ENCODE peak calls at places on chromosomes 1 and 21, in five cellular contexts. One of them, this sample, is unnamed.

GRCh38 chr21:44485254-44485793 is 30.0 kb downstream of the LRRC3 start:
- DNase-seq in K562: peak; percentile 61
- DNase-seq in GM12878: no peak
- DNase-seq in HepG2: no peak
- DNase-seq in SK-N-SH: peak; percentile 83
- DNase-seq in this sample: peak; percentile 60

GRCh38 chr1:84008631-84009030 is 9.7 kb upstream of the TTLL7 start:
- DNase-seq in K562: no peak
- DNase-seq in GM12878: no peak
- DNase-seq in HepG2: no peak
- DNase-seq in SK-N-SH: no peak
- DNase-seq in this sample: no peak

GRCh38 chr1:183180213-183180612 is 5.9 kb upstream of the LAMC2 start:
- DNase-seq in K562: no peak
- DNase-seq in GM12878: peak; percentile 36
- DNase-seq in HepG2: no peak
- DNase-seq in SK-N-SH: peak; percentile 54
- DNase-seq in this sample: no peak

GRCh38 chr1:110130113-110130591 is 17.9 kb downstream of the UBL4B start:
- DNase-seq in K562: peak; percentile 52
- DNase-seq in GM12878: no peak
- DNase-seq in HepG2: peak; percentile 12
- DNase-seq in SK-N-SH: no peak
- DNase-seq in this sample: no peak

GRCh38 chr1:116309090-116309870 is 63.8 kb upstream of the ATP1A1 start:
- DNase-seq in K562: no peak
- DNase-seq in GM12878: no peak
- DNase-seq in HepG2: no peak
- DNase-seq in SK-N-SH: no peak
- DNase-seq in this sample: no peak

GRCh38 chr1:33045246-33045645 is 8.6 kb upstream of the AK2 start:
- DNase-seq in K562: no peak
- DNase-seq in GM12878: no peak
- DNase-seq in HepG2: peak; percentile 47
- DNase-seq in SK-N-SH: no peak
- DNase-seq in this sample: no peak

GRCh38 chr21:28193189-28193588 is 799.5 kb downstream of the LTN1 start:
- DNase-seq in K562: no peak
- DNase-seq in GM12878: no peak
- DNase-seq in HepG2: no peak
- DNase-seq in SK-N-SH: no peak
- DNase-seq in this sample: no peak

GRCh38 chr1:204103121-204103741 is 30.3 kb downstream of the SOX13 start:
- DNase-seq in K562: no peak
- DNase-seq in GM12878: no peak
- DNase-seq in HepG2: no peak
- DNase-seq in SK-N-SH: no peak
- DNase-seq in this sample: no peak

GRCh38 chr1:238895911-238896310 is 490.5 kb upstream of the CHRM3 start:
- DNase-seq in K562: no peak
- DNase-seq in GM12878: no peak
- DNase-seq in HepG2: no peak
- DNase-seq in SK-N-SH: no peak
- DNase-seq in this sample: no peak

GRCh38 chr1:88800382-88801051 is 90.8 kb downstream of the GTF2B start:
- DNase-seq in K562: peak; percentile 44
- DNase-seq in GM12878: no peak
- DNase-seq in HepG2: peak; percentile 33
- DNase-seq in SK-N-SH: peak; percentile 36
- DNase-seq in this sample: peak; percentile 58

GRCh38 chr1:115373305-115373704 is 35.3 kb upstream of the NGF start:
- DNase-seq in K562: no peak
- DNase-seq in GM12878: no peak
- DNase-seq in HepG2: no peak
- DNase-seq in SK-N-SH: no peak
- DNase-seq in this sample: no peak

GRCh38 chr1:206803221-206803730 is 31.0 kb upstream of the IL10 start:
- DNase-seq in K562: no peak
- DNase-seq in GM12878: peak; percentile 98
- DNase-seq in HepG2: no peak
- DNase-seq in SK-N-SH: no peak
- DNase-seq in this sample: no peak

GRCh38 chr1:116824631-116825399 is 70.6 kb downstream of the CD2 start:
- DNase-seq in K562: no peak
- DNase-seq in GM12878: no peak
- DNase-seq in HepG2: no peak
- DNase-seq in SK-N-SH: peak; percentile 15
- DNase-seq in this sample: no peak

GRCh38 chr1:3023994-3024393 is 2.7 kb downstream of the ACTRT2 start:
- DNase-seq in K562: peak; percentile 56
- DNase-seq in GM12878: no peak
- DNase-seq in HepG2: no peak
- DNase-seq in SK-N-SH: no peak
- DNase-seq in this sample: no peak

GRCh38 chr1:109617291-109617801 is 2.1 kb downstream of the GNAT2 start:
- DNase-seq in K562: no peak
- DNase-seq in GM12878: no peak
- DNase-seq in HepG2: peak; percentile 82
- DNase-seq in SK-N-SH: peak; percentile 6
- DNase-seq in this sample: no peak

GRCh38 chr1:88774151-88774556 is 90.1 kb downstream of the PKN2 start:
- DNase-seq in K562: no peak
- DNase-seq in GM12878: no peak
- DNase-seq in HepG2: peak; percentile 56
- DNase-seq in SK-N-SH: no peak
- DNase-seq in this sample: peak; percentile 53

GRCh38 chr1:25622526-25622925 is 5.9 kb downstream of the MAN1C1 start:
- DNase-seq in K562: no peak
- DNase-seq in GM12878: no peak
- DNase-seq in HepG2: no peak
- DNase-seq in SK-N-SH: no peak
- DNase-seq in this sample: no peak

GRCh38 chr1:226653311-226653921 is 85.7 kb downstream of the ITPKB start:
- DNase-seq in K562: no peak
- DNase-seq in GM12878: no peak
- DNase-seq in HepG2: no peak
- DNase-seq in SK-N-SH: no peak
- DNase-seq in this sample: no peak

GRCh38 chr1:99003911-99004269 is 771 bp downstream of the PLPPR5 start:
- DNase-seq in K562: no peak
- DNase-seq in GM12878: no peak
- DNase-seq in HepG2: no peak
- DNase-seq in SK-N-SH: peak; percentile 54
- DNase-seq in this sample: peak; percentile 53

GRCh38 chr1:111920221-111921024 is 69.0 kb downstream of the KCND3 start:
- DNase-seq in K562: no peak
- DNase-seq in GM12878: no peak
- DNase-seq in HepG2: no peak
- DNase-seq in SK-N-SH: no peak
- DNase-seq in this sample: no peak

GRCh38 chr1:8061210-8061609 is 35.1 kb upstream of the ERRFI1 start:
- DNase-seq in K562: no peak
- DNase-seq in GM12878: no peak
- DNase-seq in HepG2: peak; percentile 77
- DNase-seq in SK-N-SH: no peak
- DNase-seq in this sample: no peak

GRCh38 chr1:94126651-94127050 is 5.7 kb upstream of the ABCA4 start:
- DNase-seq in K562: no peak
- DNase-seq in GM12878: no peak
- DNase-seq in HepG2: no peak
- DNase-seq in SK-N-SH: no peak
- DNase-seq in this sample: no peak
- TF ChIP-seq CHD2 in K562: no peak
- TF ChIP-seq CHD2 in GM12878: no peak
- TF ChIP-seq CHD2 in HepG2: no peak
- TF ChIP-seq CHD2 in SK-N-SH: no peak
- TF ChIP-seq CHD2 in this sample: no peak

DNA sequence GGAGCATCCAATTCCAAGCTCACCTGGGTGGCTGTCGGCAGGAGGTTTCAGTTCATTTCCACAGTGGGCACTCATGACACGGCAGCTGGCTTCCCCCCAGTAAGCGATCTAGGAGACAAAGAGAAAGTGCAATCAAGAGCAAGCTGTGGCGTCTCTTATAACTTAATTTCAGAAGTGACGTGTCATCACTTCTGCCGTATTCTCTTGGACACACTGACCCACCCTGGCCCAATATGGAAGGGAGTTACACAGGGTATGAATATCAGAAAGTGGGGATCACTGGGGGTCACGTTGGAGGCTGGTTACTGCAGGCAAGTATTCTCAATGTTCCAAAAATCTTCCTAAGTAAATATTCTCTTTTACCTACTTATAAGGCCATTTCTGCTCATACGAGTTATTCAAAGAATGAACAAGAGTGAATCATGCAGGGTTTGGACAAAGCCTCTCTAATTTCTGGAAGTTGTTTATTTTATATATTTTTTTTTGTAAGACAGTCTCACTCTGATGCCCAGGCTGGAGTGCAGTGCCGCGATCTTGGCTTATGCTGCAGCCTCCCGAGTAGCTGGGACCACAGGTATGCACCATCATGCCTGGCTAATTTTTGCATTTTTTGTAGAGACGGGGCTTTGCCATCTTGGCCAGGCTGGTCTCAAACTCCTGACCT is 46.5 kb upstream of the GREM2 start:
- DNase-seq in K562: no peak
- DNase-seq in GM12878: no peak
- DNase-seq in HepG2: no peak
- DNase-seq in SK-N-SH: no peak
- DNase-seq in this sample: no peak
- TF ChIP-seq MAX in K562: no peak
- TF ChIP-seq MAX in GM12878: no peak
- TF ChIP-seq MAX in HepG2: no peak
- TF ChIP-seq MAX in SK-N-SH: no peak
- TF ChIP-seq MAX in this sample: no peak

DNA sequence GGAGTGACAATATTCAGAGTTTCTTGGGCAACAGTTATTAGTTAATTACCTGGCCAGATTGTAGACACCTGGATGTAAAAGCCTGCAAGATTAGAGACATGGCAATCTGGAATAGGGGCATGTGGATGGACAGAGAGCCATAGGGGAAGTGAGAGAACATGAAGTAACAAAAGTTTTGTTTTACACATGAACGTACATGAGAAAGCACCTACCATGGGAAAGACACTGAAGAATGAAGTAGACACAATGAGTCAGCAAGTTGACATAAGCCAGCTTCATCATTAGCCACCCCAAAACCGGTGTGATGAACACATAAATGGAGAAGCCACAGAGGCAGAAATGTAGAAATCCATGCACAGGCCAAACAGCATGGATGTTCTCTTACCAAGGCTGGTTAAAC is 462.1 kb upstream of the C1orf87 start:
- DNase-seq in K562: no peak
- DNase-seq in GM12878: no peak
- DNase-seq in HepG2: no peak
- DNase-seq in SK-N-SH: no peak
- DNase-seq in this sample: no peak
- H2AFZ ChIP-seq in K562: no peak overlapping the region
- H2AFZ ChIP-seq in GM12878: no peak overlapping the region
- H2AFZ ChIP-seq in HepG2: no peak overlapping the region
- H2AFZ ChIP-seq in SK-N-SH: no peak overlapping the region
- H2AFZ ChIP-seq in this sample: no peak overlapping the region

DNA sequence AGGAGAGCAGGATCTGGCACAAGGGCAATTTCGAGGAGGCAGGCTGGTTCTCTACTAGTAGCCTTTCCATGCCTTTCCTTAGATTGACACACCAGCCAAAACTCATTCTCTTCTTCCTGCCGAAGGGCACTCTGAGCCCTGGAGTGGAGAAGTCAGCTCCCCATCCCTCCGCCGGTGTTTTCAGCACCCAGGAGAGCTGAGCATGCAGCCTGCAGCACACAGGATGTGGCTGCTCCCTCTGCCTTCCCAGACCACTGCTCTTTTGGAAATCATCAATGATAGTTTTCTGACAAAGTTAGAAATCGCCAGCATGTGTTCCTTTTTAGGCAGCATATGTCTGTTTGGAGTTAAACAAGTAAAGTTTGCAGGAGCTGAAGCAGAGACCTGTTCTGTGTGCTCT is 11.7 kb downstream of the RNU5D-1 start:
- DNase-seq in K562: no peak
- DNase-seq in GM12878: no peak
- DNase-seq in HepG2: no peak
- DNase-seq in SK-N-SH: no peak
- DNase-seq in this sample: no peak
- TF ChIP-seq CHD2 in K562: no peak
- TF ChIP-seq CHD2 in GM12878: no peak
- TF ChIP-seq CHD2 in HepG2: no peak
- TF ChIP-seq CHD2 in SK-N-SH: no peak
- TF ChIP-seq CHD2 in this sample: no peak

GRCh38 chr1:96414598-96414997 is 307.0 kb upstream of the PTBP2 start:
- DNase-seq in K562: no peak
- DNase-seq in GM12878: no peak
- DNase-seq in HepG2: no peak
- DNase-seq in SK-N-SH: no peak
- DNase-seq in this sample: no peak

GRCh38 chr1:96411006-96411405 is 310.6 kb upstream of the PTBP2 start:
- DNase-seq in K562: no peak
- DNase-seq in GM12878: no peak
- DNase-seq in HepG2: no peak
- DNase-seq in SK-N-SH: no peak
- DNase-seq in this sample: no peak

GRCh38 chr1:96418969-96419368 is 302.6 kb upstream of the PTBP2 start:
- DNase-seq in K562: no peak
- DNase-seq in GM12878: no peak
- DNase-seq in HepG2: no peak
- DNase-seq in SK-N-SH: no peak
- DNase-seq in this sample: no peak

GRCh38 chr1:96416690-96417444 is 304.7 kb upstream of the PTBP2 start:
- DNase-seq in K562: no peak
- DNase-seq in GM12878: peak; percentile 13
- DNase-seq in HepG2: no peak
- DNase-seq in SK-N-SH: peak; percentile 38
- DNase-seq in this sample: no peak

GRCh38 chr1:96416111-96416595 is 305.4 kb upstream of the PTBP2 start:
- DNase-seq in K562: no peak
- DNase-seq in GM12878: no peak
- DNase-seq in HepG2: no peak
- DNase-seq in SK-N-SH: peak; percentile 41
- DNase-seq in this sample: no peak
- TF ChIP-seq MAX in K562: no peak
- TF ChIP-seq MAX in GM12878: no peak
- TF ChIP-seq MAX in HepG2: no peak
- TF ChIP-seq MAX in SK-N-SH: peak; percentile 76
- TF ChIP-seq MAX in this sample: no peak

GRCh38 chr1:216932424-216932823 is 209.2 kb upstream of the ESRRG start:
- DNase-seq in K562: no peak
- DNase-seq in GM12878: no peak
- DNase-seq in HepG2: no peak
- DNase-seq in SK-N-SH: no peak
- DNase-seq in this sample: no peak
- H2AFZ ChIP-seq in K562: no peak overlapping the region
- H2AFZ ChIP-seq in GM12878: no peak overlapping the region
- H2AFZ ChIP-seq in HepG2: no peak overlapping the region
- H2AFZ ChIP-seq in SK-N-SH: no peak overlapping the region
- H2AFZ ChIP-seq in this sample: no peak overlapping the region

DNA sequence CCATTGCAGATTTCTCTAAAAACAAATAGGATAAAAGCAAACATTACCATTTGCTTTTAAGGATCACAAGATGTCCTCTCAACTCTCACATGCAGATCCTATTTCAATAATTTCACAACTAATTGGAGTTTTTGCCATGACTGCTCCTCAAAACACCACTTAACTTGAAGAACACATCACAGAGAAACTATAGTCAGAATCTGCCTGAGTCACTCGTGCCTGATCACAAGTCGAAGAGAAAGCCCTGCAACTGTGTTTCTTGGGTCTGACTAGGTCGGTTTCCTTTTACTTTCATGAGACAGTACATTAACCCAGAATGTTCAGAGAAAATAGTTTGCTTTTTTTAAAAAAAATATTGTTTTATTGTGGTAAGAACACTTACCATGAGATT is 46.3 kb upstream of the SMYD2 start:
- DNase-seq in K562: no peak
- DNase-seq in GM12878: no peak
- DNase-seq in HepG2: no peak
- DNase-seq in SK-N-SH: no peak
- DNase-seq in this sample: no peak
- TF ChIP-seq CHD2 in K562: no peak
- TF ChIP-seq CHD2 in GM12878: no peak
- TF ChIP-seq CHD2 in HepG2: no peak
- TF ChIP-seq CHD2 in SK-N-SH: no peak
- TF ChIP-seq CHD2 in this sample: no peak